ENCODE peak calls at places on chromosomes 1 and 21, in nine cellular contexts. One of them, this sample, is unnamed.

GRCh38 chr1:169260478-169260877 is 107.1 kb downstream of the NME7 start:
- DNase-seq in astrocyte: no peak
- DNase-seq in GM06990: no peak
- DNase-seq in endothelial cell of umbilical vein: no peak
- DNase-seq in lung: no peak
- DNase-seq in osteocyte: no peak
- DNase-seq in AG09319: no peak
- DNase-seq in nephron progenitor cell: no peak
- DNase-seq in Calu3: no peak
- DNase-seq in this sample: no peak

GRCh38 chr1:222084996-222085395 is 343.1 kb upstream of the DUSP10 start:
- DNase-seq in nephron progenitor cell: no peak
- DNase-seq in AG09319: peak
- DNase-seq in GM06990: no peak
- DNase-seq in osteocyte: no peak
- DNase-seq in lung: no peak
- DNase-seq in astrocyte: peak
- DNase-seq in Calu3: no peak
- DNase-seq in endothelial cell of umbilical vein: no peak
- DNase-seq in this sample: no peak

GRCh38 chr1:36734356-36734755 is 251.6 kb upstream of the CSF3R start:
- DNase-seq in osteocyte: no peak
- DNase-seq in nephron progenitor cell: no peak
- DNase-seq in AG09319: no peak
- DNase-seq in lung: no peak
- DNase-seq in endothelial cell of umbilical vein: no peak
- DNase-seq in Calu3: no peak
- DNase-seq in GM06990: no peak
- DNase-seq in astrocyte: no peak
- DNase-seq in this sample: no peak

GRCh38 chr1:116020668-116021272 is 44.5 kb downstream of the SLC22A15 start:
- DNase-seq in nephron progenitor cell: peak
- DNase-seq in osteocyte: no peak
- DNase-seq in GM06990: no peak
- DNase-seq in astrocyte: peak
- DNase-seq in endothelial cell of umbilical vein: peak
- DNase-seq in lung: peak
- DNase-seq in Calu3: peak
- DNase-seq in AG09319: peak
- DNase-seq in this sample: peak

GRCh38 chr1:10771789-10772188 is 24.7 kb downstream of the CASZ1 start:
- DNase-seq in AG09319: no peak
- DNase-seq in nephron progenitor cell: no peak
- DNase-seq in osteocyte: no peak
- DNase-seq in astrocyte: no peak
- DNase-seq in Calu3: no peak
- DNase-seq in GM06990: no peak
- DNase-seq in lung: no peak
- DNase-seq in endothelial cell of umbilical vein: no peak
- DNase-seq in this sample: no peak

GRCh38 chr1:243916160-243916559 is 66.1 kb upstream of the AKT3 start:
- DNase-seq in Calu3: no peak
- DNase-seq in GM06990: no peak
- DNase-seq in lung: no peak
- DNase-seq in osteocyte: no peak
- DNase-seq in AG09319: no peak
- DNase-seq in endothelial cell of umbilical vein: peak
- DNase-seq in astrocyte: peak
- DNase-seq in nephron progenitor cell: no peak
- DNase-seq in this sample: no peak

GRCh38 chr1:235078927-235079381 is 49.7 kb downstream of the TOMM20 start:
- DNase-seq in lung: no peak
- DNase-seq in nephron progenitor cell: no peak
- DNase-seq in Calu3: no peak
- DNase-seq in osteocyte: no peak
- DNase-seq in AG09319: no peak
- DNase-seq in astrocyte: peak
- DNase-seq in endothelial cell of umbilical vein: no peak
- DNase-seq in GM06990: peak
- DNase-seq in this sample: no peak

GRCh38 chr1:119768778-119769177 is at the start of gene HMGCS2:
- DNase-seq in endothelial cell of umbilical vein: no peak
- DNase-seq in osteocyte: no peak
- DNase-seq in lung: no peak
- DNase-seq in nephron progenitor cell: no peak
- DNase-seq in Calu3: no peak
- DNase-seq in GM06990: no peak
- DNase-seq in AG09319: no peak
- DNase-seq in astrocyte: no peak
- DNase-seq in this sample: no peak

GRCh38 chr1:116127848-116128540 is 16.8 kb downstream of the MAB21L3 start:
- DNase-seq in Calu3: no peak
- DNase-seq in astrocyte: no peak
- DNase-seq in lung: no peak
- DNase-seq in nephron progenitor cell: no peak
- DNase-seq in GM06990: no peak
- DNase-seq in AG09319: no peak
- DNase-seq in osteocyte: peak
- DNase-seq in endothelial cell of umbilical vein: no peak
- DNase-seq in this sample: no peak

GRCh38 chr1:22983944-22984343 is 11.3 kb upstream of the LACTBL1 start:
- DNase-seq in lung: no peak
- DNase-seq in GM06990: no peak
- DNase-seq in Calu3: no peak
- DNase-seq in AG09319: no peak
- DNase-seq in nephron progenitor cell: no peak
- DNase-seq in astrocyte: no peak
- DNase-seq in endothelial cell of umbilical vein: no peak
- DNase-seq in osteocyte: no peak
- DNase-seq in this sample: no peak

GRCh38 chr1:62295921-62296451 is 23.2 kb downstream of the KANK4 start:
- DNase-seq in nephron progenitor cell: no peak
- DNase-seq in AG09319: no peak
- DNase-seq in lung: no peak
- DNase-seq in endothelial cell of umbilical vein: no peak
- DNase-seq in Calu3: no peak
- DNase-seq in osteocyte: no peak
- DNase-seq in GM06990: no peak
- DNase-seq in astrocyte: peak
- DNase-seq in this sample: no peak

GRCh38 chr1:225418598-225418997 is 9.2 kb downstream of the LBR start:
- DNase-seq in endothelial cell of umbilical vein: no peak
- DNase-seq in Calu3: peak
- DNase-seq in lung: no peak
- DNase-seq in AG09319: no peak
- DNase-seq in astrocyte: no peak
- DNase-seq in nephron progenitor cell: no peak
- DNase-seq in osteocyte: no peak
- DNase-seq in GM06990: no peak
- DNase-seq in this sample: no peak
- TF ChIP-seq CTCF in endothelial cell of umbilical vein: no peak
- TF ChIP-seq CTCF in Calu3: no peak
- TF ChIP-seq CTCF in lung: no peak
- TF ChIP-seq CTCF in AG09319: no peak
- TF ChIP-seq CTCF in astrocyte: no peak
- TF ChIP-seq CTCF in nephron progenitor cell: no peak
- TF ChIP-seq CTCF in osteocyte: no peak
- TF ChIP-seq CTCF in GM06990: no peak
- TF ChIP-seq CTCF in this sample: no peak

DNA sequence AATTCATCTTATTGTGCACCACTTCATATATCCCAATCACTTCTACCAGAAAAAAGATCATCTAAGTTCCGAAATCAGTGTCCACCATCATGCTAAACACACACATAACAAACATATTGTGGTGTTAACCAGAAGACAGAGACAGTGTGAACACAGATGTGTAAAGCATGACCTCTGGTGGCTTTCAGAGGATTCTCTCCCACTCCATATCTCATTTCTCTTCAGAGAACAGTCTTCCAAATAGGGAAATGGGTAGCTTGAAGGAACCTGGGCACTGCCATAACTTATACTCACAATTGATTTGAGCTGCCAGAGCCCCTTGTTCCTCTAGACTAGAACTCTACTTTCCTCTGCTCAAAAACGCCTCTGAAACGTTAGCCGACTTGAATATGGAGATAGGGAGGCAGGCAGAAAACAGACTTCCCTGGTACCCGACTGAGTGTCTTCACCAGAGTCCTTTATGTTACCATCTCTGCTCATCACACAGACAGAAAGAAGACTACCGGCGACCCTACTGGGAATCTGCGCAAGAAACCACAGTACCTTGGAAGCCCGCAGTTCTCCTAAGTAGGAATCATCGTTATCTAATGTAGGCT is 1.8 kb upstream of the ELAPOR1 start:
- DNase-seq in AG09319: no peak
- DNase-seq in astrocyte: no peak
- DNase-seq in endothelial cell of umbilical vein: peak
- DNase-seq in GM06990: no peak
- DNase-seq in nephron progenitor cell: no peak
- DNase-seq in lung: no peak
- DNase-seq in osteocyte: no peak
- DNase-seq in Calu3: no peak
- DNase-seq in this sample: no peak
- TF ChIP-seq CTCF in AG09319: peak
- TF ChIP-seq CTCF in astrocyte: no peak
- TF ChIP-seq CTCF in endothelial cell of umbilical vein: no peak
- TF ChIP-seq CTCF in GM06990: peak
- TF ChIP-seq CTCF in nephron progenitor cell: no peak
- TF ChIP-seq CTCF in lung: no peak
- TF ChIP-seq CTCF in osteocyte: no peak
- TF ChIP-seq CTCF in Calu3: no peak
- TF ChIP-seq CTCF in this sample: no peak

GRCh38 chr21:17610862-17611261 is 1.8 kb downstream of the BTG3 start:
- DNase-seq in endothelial cell of umbilical vein: no peak
- DNase-seq in osteocyte: no peak
- DNase-seq in AG09319: no peak
- DNase-seq in GM06990: no peak
- DNase-seq in Calu3: peak
- DNase-seq in lung: no peak
- DNase-seq in astrocyte: no peak
- DNase-seq in nephron progenitor cell: peak
- DNase-seq in this sample: no peak

GRCh38 chr21:17612565-17613241 is at the start of gene BTG3:
- DNase-seq in astrocyte: peak
- DNase-seq in Calu3: peak
- DNase-seq in endothelial cell of umbilical vein: peak
- DNase-seq in GM06990: peak
- DNase-seq in nephron progenitor cell: peak
- DNase-seq in lung: peak
- DNase-seq in osteocyte: peak
- DNase-seq in AG09319: peak
- DNase-seq in this sample: peak

GRCh38 chr21:17613242-17613676 is 558 bp upstream of the BTG3 start:
- DNase-seq in osteocyte: no peak
- DNase-seq in endothelial cell of umbilical vein: peak
- DNase-seq in AG09319: no peak
- DNase-seq in nephron progenitor cell: no peak
- DNase-seq in lung: peak
- DNase-seq in Calu3: peak
- DNase-seq in GM06990: no peak
- DNase-seq in astrocyte: no peak
- DNase-seq in this sample: peak

GRCh38 chr21:17612023-17612564 is 607 bp downstream of the BTG3 start:
- DNase-seq in nephron progenitor cell: no peak
- DNase-seq in osteocyte: no peak
- DNase-seq in Calu3: peak
- DNase-seq in endothelial cell of umbilical vein: no peak
- DNase-seq in AG09319: no peak
- DNase-seq in lung: peak
- DNase-seq in astrocyte: peak
- DNase-seq in GM06990: peak
- DNase-seq in this sample: peak

DNA sequence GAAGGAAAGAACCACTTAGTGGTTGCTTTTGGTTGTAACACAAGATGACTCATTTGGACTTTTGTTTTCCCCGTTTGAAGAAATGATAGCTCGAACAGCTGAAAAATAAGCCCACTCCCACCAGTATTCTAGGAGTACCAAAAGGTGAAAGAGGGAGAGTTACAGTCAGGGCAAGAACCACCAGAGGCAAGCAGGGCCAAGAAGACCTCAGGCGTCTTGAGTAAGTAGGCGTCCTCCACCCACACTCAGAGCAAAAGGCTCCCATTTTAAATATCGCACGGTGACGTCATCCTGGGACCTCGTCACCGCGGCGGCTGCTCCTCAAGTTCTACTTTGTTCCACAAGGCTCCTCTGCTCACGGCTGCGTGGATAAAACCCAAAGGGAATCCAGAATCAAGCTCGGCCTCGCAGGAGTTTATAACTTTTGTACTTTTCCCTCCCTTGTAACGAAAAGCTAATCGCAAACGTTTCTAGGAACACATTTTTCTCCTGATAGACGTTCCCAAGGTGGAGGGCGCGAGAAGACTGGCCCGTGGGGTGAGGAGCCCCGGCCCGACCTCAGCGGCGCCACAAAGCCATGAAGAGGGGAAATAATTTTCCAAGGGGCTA is 1.2 kb downstream of the BTG3 start:
- DNase-seq in GM06990: peak
- DNase-seq in nephron progenitor cell: peak
- DNase-seq in Calu3: peak
- DNase-seq in AG09319: peak
- DNase-seq in endothelial cell of umbilical vein: peak
- DNase-seq in lung: peak
- DNase-seq in osteocyte: peak
- DNase-seq in astrocyte: peak
- DNase-seq in this sample: peak
- TF ChIP-seq CTCF in GM06990: no peak
- TF ChIP-seq CTCF in nephron progenitor cell: no peak
- TF ChIP-seq CTCF in Calu3: no peak
- TF ChIP-seq CTCF in AG09319: no peak
- TF ChIP-seq CTCF in endothelial cell of umbilical vein: no peak
- TF ChIP-seq CTCF in lung: no peak
- TF ChIP-seq CTCF in osteocyte: no peak
- TF ChIP-seq CTCF in astrocyte: no peak
- TF ChIP-seq CTCF in this sample: no peak

DNA sequence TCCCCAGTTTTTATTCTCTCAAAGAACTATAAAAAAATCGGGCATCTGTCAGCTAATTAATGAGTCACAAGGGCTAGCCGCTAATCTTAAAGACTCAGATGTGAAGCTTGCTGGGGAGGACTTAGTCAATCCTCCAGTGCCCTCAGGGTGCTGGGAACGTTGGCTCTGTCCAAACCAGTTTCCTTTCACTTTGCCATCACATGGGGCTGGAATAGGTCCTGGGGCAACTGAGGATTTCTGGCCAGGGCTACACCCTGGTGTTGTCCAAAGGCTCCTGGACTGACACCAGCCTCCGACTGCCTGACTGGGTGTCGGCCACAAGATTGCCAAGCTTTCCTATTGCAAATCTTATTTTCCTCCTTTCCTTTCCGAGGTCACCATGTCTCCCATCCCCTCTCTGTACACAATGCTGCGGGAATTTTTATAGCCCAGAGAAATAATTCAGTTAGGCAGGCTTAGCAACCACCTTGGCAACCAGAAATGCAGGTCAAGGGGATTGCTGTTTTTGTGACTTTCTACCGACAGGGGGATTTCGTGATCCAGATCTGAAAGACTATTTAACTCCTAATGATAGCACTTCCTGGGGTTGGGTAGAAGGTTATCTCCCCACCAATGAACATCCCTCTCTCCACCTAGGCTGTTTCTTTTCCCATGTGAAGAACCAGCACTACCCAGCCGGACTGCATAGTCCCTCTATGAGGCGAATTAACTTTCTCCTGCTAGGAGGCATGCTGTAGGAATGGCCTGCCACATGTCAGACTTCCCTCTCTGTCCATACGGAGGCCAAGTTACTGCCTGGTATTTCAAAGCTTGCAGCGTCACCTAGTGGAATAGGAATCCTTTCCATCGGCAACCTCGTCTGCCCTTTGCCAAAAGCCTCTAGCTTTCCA is 29.9 kb upstream of the CTBS start:
- DNase-seq in nephron progenitor cell: no peak
- DNase-seq in lung: no peak
- DNase-seq in astrocyte: peak
- DNase-seq in endothelial cell of umbilical vein: peak
- DNase-seq in osteocyte: peak
- DNase-seq in AG09319: no peak
- DNase-seq in Calu3: peak
- DNase-seq in GM06990: no peak
- DNase-seq in this sample: no peak
- TF ChIP-seq CTCF in nephron progenitor cell: no peak
- TF ChIP-seq CTCF in lung: no peak
- TF ChIP-seq CTCF in astrocyte: peak
- TF ChIP-seq CTCF in endothelial cell of umbilical vein: peak
- TF ChIP-seq CTCF in osteocyte: peak
- TF ChIP-seq CTCF in AG09319: peak
- TF ChIP-seq CTCF in Calu3: no peak
- TF ChIP-seq CTCF in GM06990: no peak
- TF ChIP-seq CTCF in this sample: no peak